ENCODE peak calls at places on chromosomes 11 and 22, in nine cellular contexts. One of them, this sample, is unnamed.
A peak's percentile ranks its signal among the peaks of the same experiment; 100 is the strongest.

GRCh38 chr11:76669901-76670474 is 559 bp downstream of the LRRC32 start:
- DNase-seq in activated CD8-positive, alpha-beta memory T cell treated with anti-CD3 and anti-CD28 coated beads, Interleukin-2, amount 50 U/mL, for 48 hours: no peak
- DNase-seq in COLO829: no peak
- DNase-seq in HFFc6: peak; percentile 34
- DNase-seq in naive thymus-derived CD4-positive, alpha-beta T cell: no peak
- DNase-seq in neuronal stem cell: no peak
- DNase-seq in HTR-8/SVneo: peak; percentile 67
- DNase-seq in activated CD4-positive, alpha-beta T cell treated with anti-CD3 and anti-CD28 coated beads for 24 hours: no peak
- DNase-seq in uterus: peak; percentile 64
- DNase-seq in this sample: no peak

GRCh38 chr11:75077316-75077715 is 19.4 kb downstream of the OR2AT4 start:
- DNase-seq in naive thymus-derived CD4-positive, alpha-beta T cell: no peak
- DNase-seq in COLO829: no peak
- DNase-seq in HFFc6: no peak
- DNase-seq in activated CD4-positive, alpha-beta T cell treated with anti-CD3 and anti-CD28 coated beads for 24 hours: no peak
- DNase-seq in uterus: no peak
- DNase-seq in neuronal stem cell: no peak
- DNase-seq in HTR-8/SVneo: no peak
- DNase-seq in activated CD8-positive, alpha-beta memory T cell treated with anti-CD3 and anti-CD28 coated beads, Interleukin-2, amount 50 U/mL, for 48 hours: no peak
- DNase-seq in this sample: peak; percentile 11

GRCh38 chr22:30947163-30947820 is 21.3 kb downstream of the MORC2 start:
- DNase-seq in HFFc6: no peak
- DNase-seq in uterus: no peak
- DNase-seq in activated CD4-positive, alpha-beta T cell treated with anti-CD3 and anti-CD28 coated beads for 24 hours: no peak
- DNase-seq in activated CD8-positive, alpha-beta memory T cell treated with anti-CD3 and anti-CD28 coated beads, Interleukin-2, amount 50 U/mL, for 48 hours: no peak
- DNase-seq in HTR-8/SVneo: no peak
- DNase-seq in neuronal stem cell: peak; percentile 62
- DNase-seq in COLO829: peak; percentile 68
- DNase-seq in naive thymus-derived CD4-positive, alpha-beta T cell: no peak
- DNase-seq in this sample: no peak

GRCh38 chr11:43269229-43269928 is 42.4 kb upstream of the API5 start:
- DNase-seq in activated CD4-positive, alpha-beta T cell treated with anti-CD3 and anti-CD28 coated beads for 24 hours: no peak
- DNase-seq in naive thymus-derived CD4-positive, alpha-beta T cell: no peak
- DNase-seq in COLO829: no peak
- DNase-seq in HFFc6: no peak
- DNase-seq in neuronal stem cell: no peak
- DNase-seq in HTR-8/SVneo: no peak
- DNase-seq in activated CD8-positive, alpha-beta memory T cell treated with anti-CD3 and anti-CD28 coated beads, Interleukin-2, amount 50 U/mL, for 48 hours: no peak
- DNase-seq in uterus: no peak
- DNase-seq in this sample: no peak

GRCh38 chr22:22867996-22868715 is 19.5 kb upstream of the IGLL5 start:
- DNase-seq in uterus: no peak
- DNase-seq in COLO829: no peak
- DNase-seq in naive thymus-derived CD4-positive, alpha-beta T cell: no peak
- DNase-seq in activated CD4-positive, alpha-beta T cell treated with anti-CD3 and anti-CD28 coated beads for 24 hours: no peak
- DNase-seq in neuronal stem cell: no peak
- DNase-seq in HTR-8/SVneo: no peak
- DNase-seq in HFFc6: no peak
- DNase-seq in activated CD8-positive, alpha-beta memory T cell treated with anti-CD3 and anti-CD28 coated beads, Interleukin-2, amount 50 U/mL, for 48 hours: no peak
- DNase-seq in this sample: no peak

GRCh38 chr11:73997120-73997772 is 11.6 kb downstream of the UCP3 start:
- DNase-seq in activated CD8-positive, alpha-beta memory T cell treated with anti-CD3 and anti-CD28 coated beads, Interleukin-2, amount 50 U/mL, for 48 hours: peak; percentile 48
- DNase-seq in activated CD4-positive, alpha-beta T cell treated with anti-CD3 and anti-CD28 coated beads for 24 hours: no peak
- DNase-seq in uterus: no peak
- DNase-seq in HFFc6: no peak
- DNase-seq in COLO829: no peak
- DNase-seq in neuronal stem cell: no peak
- DNase-seq in HTR-8/SVneo: no peak
- DNase-seq in naive thymus-derived CD4-positive, alpha-beta T cell: no peak
- DNase-seq in this sample: no peak

GRCh38 chr22:45424241-45424731 is 10.8 kb downstream of the RIBC2 start:
- DNase-seq in activated CD8-positive, alpha-beta memory T cell treated with anti-CD3 and anti-CD28 coated beads, Interleukin-2, amount 50 U/mL, for 48 hours: peak; percentile 28
- DNase-seq in uterus: no peak
- DNase-seq in COLO829: no peak
- DNase-seq in HFFc6: no peak
- DNase-seq in naive thymus-derived CD4-positive, alpha-beta T cell: no peak
- DNase-seq in HTR-8/SVneo: no peak
- DNase-seq in activated CD4-positive, alpha-beta T cell treated with anti-CD3 and anti-CD28 coated beads for 24 hours: no peak
- DNase-seq in neuronal stem cell: no peak
- DNase-seq in this sample: no peak

GRCh38 chr11:94144233-94144632 is 15.6 kb downstream of the PANX1 start:
- DNase-seq in naive thymus-derived CD4-positive, alpha-beta T cell: no peak
- DNase-seq in activated CD4-positive, alpha-beta T cell treated with anti-CD3 and anti-CD28 coated beads for 24 hours: no peak
- DNase-seq in HTR-8/SVneo: no peak
- DNase-seq in uterus: no peak
- DNase-seq in HFFc6: no peak
- DNase-seq in activated CD8-positive, alpha-beta memory T cell treated with anti-CD3 and anti-CD28 coated beads, Interleukin-2, amount 50 U/mL, for 48 hours: no peak
- DNase-seq in COLO829: no peak
- DNase-seq in neuronal stem cell: no peak
- DNase-seq in this sample: no peak

GRCh38 chr22:44526431-44527115 is 28.5 kb upstream of the RTL6 start:
- DNase-seq in COLO829: no peak
- DNase-seq in uterus: no peak
- DNase-seq in neuronal stem cell: no peak
- DNase-seq in activated CD8-positive, alpha-beta memory T cell treated with anti-CD3 and anti-CD28 coated beads, Interleukin-2, amount 50 U/mL, for 48 hours: peak; percentile 34
- DNase-seq in activated CD4-positive, alpha-beta T cell treated with anti-CD3 and anti-CD28 coated beads for 24 hours: no peak
- DNase-seq in HTR-8/SVneo: no peak
- DNase-seq in HFFc6: no peak
- DNase-seq in naive thymus-derived CD4-positive, alpha-beta T cell: no peak
- DNase-seq in this sample: no peak

GRCh38 chr11:72451836-72452376 is 17.6 kb upstream of the CLPB start:
- DNase-seq in uterus: no peak
- DNase-seq in neuronal stem cell: no peak
- DNase-seq in HTR-8/SVneo: no peak
- DNase-seq in COLO829: no peak
- DNase-seq in activated CD8-positive, alpha-beta memory T cell treated with anti-CD3 and anti-CD28 coated beads, Interleukin-2, amount 50 U/mL, for 48 hours: no peak
- DNase-seq in HFFc6: no peak
- DNase-seq in naive thymus-derived CD4-positive, alpha-beta T cell: no peak
- DNase-seq in activated CD4-positive, alpha-beta T cell treated with anti-CD3 and anti-CD28 coated beads for 24 hours: no peak
- DNase-seq in this sample: no peak

GRCh38 chr22:42180349-42180842 is 49.8 kb upstream of the CYP2D6 start:
- DNase-seq in COLO829: no peak
- DNase-seq in activated CD8-positive, alpha-beta memory T cell treated with anti-CD3 and anti-CD28 coated beads, Interleukin-2, amount 50 U/mL, for 48 hours: no peak
- DNase-seq in activated CD4-positive, alpha-beta T cell treated with anti-CD3 and anti-CD28 coated beads for 24 hours: no peak
- DNase-seq in HFFc6: no peak
- DNase-seq in neuronal stem cell: no peak
- DNase-seq in uterus: peak; percentile 78
- DNase-seq in naive thymus-derived CD4-positive, alpha-beta T cell: peak; percentile 71
- DNase-seq in HTR-8/SVneo: no peak
- DNase-seq in this sample: no peak

GRCh38 chr11:102244681-102245409 is 72.4 kb upstream of the BIRC3 start:
- DNase-seq in HTR-8/SVneo: peak; percentile 89
- DNase-seq in uterus: no peak
- DNase-seq in activated CD4-positive, alpha-beta T cell treated with anti-CD3 and anti-CD28 coated beads for 24 hours: no peak
- DNase-seq in naive thymus-derived CD4-positive, alpha-beta T cell: no peak
- DNase-seq in neuronal stem cell: no peak
- DNase-seq in HFFc6: peak; percentile 95
- DNase-seq in activated CD8-positive, alpha-beta memory T cell treated with anti-CD3 and anti-CD28 coated beads, Interleukin-2, amount 50 U/mL, for 48 hours: no peak
- DNase-seq in COLO829: peak; percentile 46
- DNase-seq in this sample: no peak

GRCh38 chr11:203945-204586 is 3.1 kb downstream of the BET1L start:
- DNase-seq in COLO829: no peak
- DNase-seq in activated CD4-positive, alpha-beta T cell treated with anti-CD3 and anti-CD28 coated beads for 24 hours: no peak
- DNase-seq in HTR-8/SVneo: no peak
- DNase-seq in uterus: no peak
- DNase-seq in activated CD8-positive, alpha-beta memory T cell treated with anti-CD3 and anti-CD28 coated beads, Interleukin-2, amount 50 U/mL, for 48 hours: peak; percentile 52
- DNase-seq in naive thymus-derived CD4-positive, alpha-beta T cell: no peak
- DNase-seq in HFFc6: no peak
- DNase-seq in neuronal stem cell: no peak
- DNase-seq in this sample: no peak

GRCh38 chr11:1936781-1937615 is 10.1 kb upstream of the MRPL23 start:
- DNase-seq in uterus: peak; percentile 13
- DNase-seq in activated CD4-positive, alpha-beta T cell treated with anti-CD3 and anti-CD28 coated beads for 24 hours: no peak
- DNase-seq in HTR-8/SVneo: no peak
- DNase-seq in COLO829: no peak
- DNase-seq in naive thymus-derived CD4-positive, alpha-beta T cell: no peak
- DNase-seq in HFFc6: no peak
- DNase-seq in activated CD8-positive, alpha-beta memory T cell treated with anti-CD3 and anti-CD28 coated beads, Interleukin-2, amount 50 U/mL, for 48 hours: no peak
- DNase-seq in neuronal stem cell: no peak
- DNase-seq in this sample: no peak

GRCh38 chr11:70628881-70629844 is 230.8 kb downstream of the CTTN start:
- DNase-seq in activated CD8-positive, alpha-beta memory T cell treated with anti-CD3 and anti-CD28 coated beads, Interleukin-2, amount 50 U/mL, for 48 hours: no peak
- DNase-seq in activated CD4-positive, alpha-beta T cell treated with anti-CD3 and anti-CD28 coated beads for 24 hours: no peak
- DNase-seq in HTR-8/SVneo: no peak
- DNase-seq in HFFc6: no peak
- DNase-seq in uterus: no peak
- DNase-seq in naive thymus-derived CD4-positive, alpha-beta T cell: no peak
- DNase-seq in COLO829: no peak
- DNase-seq in neuronal stem cell: no peak
- DNase-seq in this sample: no peak

GRCh38 chr11:9656864-9657263 is 7.0 kb upstream of the SWAP70 start:
- DNase-seq in uterus: no peak
- DNase-seq in HFFc6: no peak
- DNase-seq in activated CD4-positive, alpha-beta T cell treated with anti-CD3 and anti-CD28 coated beads for 24 hours: no peak
- DNase-seq in neuronal stem cell: no peak
- DNase-seq in HTR-8/SVneo: no peak
- DNase-seq in naive thymus-derived CD4-positive, alpha-beta T cell: no peak
- DNase-seq in COLO829: no peak
- DNase-seq in activated CD8-positive, alpha-beta memory T cell treated with anti-CD3 and anti-CD28 coated beads, Interleukin-2, amount 50 U/mL, for 48 hours: no peak
- DNase-seq in this sample: no peak

GRCh38 chr11:17387811-17388210 is 648 bp downstream of the KCNJ11 start:
- DNase-seq in activated CD4-positive, alpha-beta T cell treated with anti-CD3 and anti-CD28 coated beads for 24 hours: no peak
- DNase-seq in naive thymus-derived CD4-positive, alpha-beta T cell: no peak
- DNase-seq in neuronal stem cell: no peak
- DNase-seq in activated CD8-positive, alpha-beta memory T cell treated with anti-CD3 and anti-CD28 coated beads, Interleukin-2, amount 50 U/mL, for 48 hours: no peak
- DNase-seq in HFFc6: no peak
- DNase-seq in COLO829: no peak
- DNase-seq in HTR-8/SVneo: no peak
- DNase-seq in uterus: no peak
- DNase-seq in this sample: no peak

GRCh38 chr11:125371451-125371935 is 124.6 kb downstream of the FEZ1 start:
- DNase-seq in neuronal stem cell: peak; percentile 79
- DNase-seq in uterus: no peak
- DNase-seq in HFFc6: no peak
- DNase-seq in HTR-8/SVneo: no peak
- DNase-seq in activated CD4-positive, alpha-beta T cell treated with anti-CD3 and anti-CD28 coated beads for 24 hours: no peak
- DNase-seq in activated CD8-positive, alpha-beta memory T cell treated with anti-CD3 and anti-CD28 coated beads, Interleukin-2, amount 50 U/mL, for 48 hours: no peak
- DNase-seq in COLO829: no peak
- DNase-seq in naive thymus-derived CD4-positive, alpha-beta T cell: no peak
- DNase-seq in this sample: no peak

GRCh38 chr22:22408731-22409696 is 99.5 kb downstream of the ZNF280B start:
- DNase-seq in uterus: no peak
- DNase-seq in naive thymus-derived CD4-positive, alpha-beta T cell: no peak
- DNase-seq in HTR-8/SVneo: peak; percentile 19
- DNase-seq in neuronal stem cell: peak; percentile 21
- DNase-seq in COLO829: peak; percentile 54
- DNase-seq in activated CD8-positive, alpha-beta memory T cell treated with anti-CD3 and anti-CD28 coated beads, Interleukin-2, amount 50 U/mL, for 48 hours: no peak
- DNase-seq in activated CD4-positive, alpha-beta T cell treated with anti-CD3 and anti-CD28 coated beads for 24 hours: no peak
- DNase-seq in HFFc6: no peak
- DNase-seq in this sample: no peak

GRCh38 chr22:35559354-35560005 is 18.8 kb downstream of the RASD2 start:
- DNase-seq in activated CD4-positive, alpha-beta T cell treated with anti-CD3 and anti-CD28 coated beads for 24 hours: no peak
- DNase-seq in COLO829: no peak
- DNase-seq in uterus: no peak
- DNase-seq in HTR-8/SVneo: no peak
- DNase-seq in naive thymus-derived CD4-positive, alpha-beta T cell: no peak
- DNase-seq in neuronal stem cell: no peak
- DNase-seq in HFFc6: no peak
- DNase-seq in activated CD8-positive, alpha-beta memory T cell treated with anti-CD3 and anti-CD28 coated beads, Interleukin-2, amount 50 U/mL, for 48 hours: no peak
- DNase-seq in this sample: no peak

GRCh38 chr11:72257551-72257950 is 13.6 kb upstream of the PHOX2A start:
- DNase-seq in HTR-8/SVneo: no peak
- DNase-seq in activated CD8-positive, alpha-beta memory T cell treated with anti-CD3 and anti-CD28 coated beads, Interleukin-2, amount 50 U/mL, for 48 hours: no peak
- DNase-seq in uterus: no peak
- DNase-seq in COLO829: no peak
- DNase-seq in activated CD4-positive, alpha-beta T cell treated with anti-CD3 and anti-CD28 coated beads for 24 hours: no peak
- DNase-seq in naive thymus-derived CD4-positive, alpha-beta T cell: no peak
- DNase-seq in HFFc6: no peak
- DNase-seq in neuronal stem cell: no peak
- DNase-seq in this sample: no peak

GRCh38 chr11:65625628-65626342 is 10.2 kb downstream of the PCNX3 start:
- DNase-seq in uterus: peak; percentile 52
- DNase-seq in neuronal stem cell: no peak
- DNase-seq in HFFc6: no peak
- DNase-seq in COLO829: no peak
- DNase-seq in naive thymus-derived CD4-positive, alpha-beta T cell: peak; percentile 52
- DNase-seq in activated CD4-positive, alpha-beta T cell treated with anti-CD3 and anti-CD28 coated beads for 24 hours: no peak
- DNase-seq in HTR-8/SVneo: peak; percentile 42
- DNase-seq in activated CD8-positive, alpha-beta memory T cell treated with anti-CD3 and anti-CD28 coated beads, Interleukin-2, amount 50 U/mL, for 48 hours: peak; percentile 69
- DNase-seq in this sample: no peak

GRCh38 chr11:119509969-119510401 is 87.0 kb upstream of the THY1 start:
- DNase-seq in neuronal stem cell: no peak
- DNase-seq in activated CD8-positive, alpha-beta memory T cell treated with anti-CD3 and anti-CD28 coated beads, Interleukin-2, amount 50 U/mL, for 48 hours: no peak
- DNase-seq in HFFc6: peak; percentile 83
- DNase-seq in HTR-8/SVneo: peak; percentile 33
- DNase-seq in activated CD4-positive, alpha-beta T cell treated with anti-CD3 and anti-CD28 coated beads for 24 hours: no peak
- DNase-seq in naive thymus-derived CD4-positive, alpha-beta T cell: no peak
- DNase-seq in COLO829: no peak
- DNase-seq in uterus: peak; percentile 42
- DNase-seq in this sample: no peak

GRCh38 chr22:40385041-40385782 is 14.8 kb downstream of the SGSM3 start:
- DNase-seq in naive thymus-derived CD4-positive, alpha-beta T cell: peak; percentile 67
- DNase-seq in activated CD8-positive, alpha-beta memory T cell treated with anti-CD3 and anti-CD28 coated beads, Interleukin-2, amount 50 U/mL, for 48 hours: no peak
- DNase-seq in HTR-8/SVneo: no peak
- DNase-seq in HFFc6: no peak
- DNase-seq in COLO829: no peak
- DNase-seq in activated CD4-positive, alpha-beta T cell treated with anti-CD3 and anti-CD28 coated beads for 24 hours: no peak
- DNase-seq in neuronal stem cell: no peak
- DNase-seq in uterus: no peak
- DNase-seq in this sample: no peak

GRCh38 chr22:50715250-50715649 is 22.8 kb upstream of the ACR start:
- DNase-seq in naive thymus-derived CD4-positive, alpha-beta T cell: no peak
- DNase-seq in uterus: no peak
- DNase-seq in activated CD8-positive, alpha-beta memory T cell treated with anti-CD3 and anti-CD28 coated beads, Interleukin-2, amount 50 U/mL, for 48 hours: no peak
- DNase-seq in COLO829: no peak
- DNase-seq in HFFc6: no peak
- DNase-seq in neuronal stem cell: no peak
- DNase-seq in activated CD4-positive, alpha-beta T cell treated with anti-CD3 and anti-CD28 coated beads for 24 hours: no peak
- DNase-seq in HTR-8/SVneo: no peak
- DNase-seq in this sample: no peak

GRCh38 chr22:44587004-44587793 is 89.2 kb upstream of the RTL6 start:
- DNase-seq in HFFc6: no peak
- DNase-seq in HTR-8/SVneo: no peak
- DNase-seq in activated CD8-positive, alpha-beta memory T cell treated with anti-CD3 and anti-CD28 coated beads, Interleukin-2, amount 50 U/mL, for 48 hours: no peak
- DNase-seq in activated CD4-positive, alpha-beta T cell treated with anti-CD3 and anti-CD28 coated beads for 24 hours: no peak
- DNase-seq in COLO829: no peak
- DNase-seq in neuronal stem cell: no peak
- DNase-seq in uterus: no peak
- DNase-seq in naive thymus-derived CD4-positive, alpha-beta T cell: no peak
- DNase-seq in this sample: no peak

GRCh38 chr11:90171359-90171758 is 36.9 kb downstream of the NAALAD2 start:
- DNase-seq in COLO829: peak; percentile 11
- DNase-seq in naive thymus-derived CD4-positive, alpha-beta T cell: no peak
- DNase-seq in neuronal stem cell: no peak
- DNase-seq in activated CD8-positive, alpha-beta memory T cell treated with anti-CD3 and anti-CD28 coated beads, Interleukin-2, amount 50 U/mL, for 48 hours: no peak
- DNase-seq in HFFc6: no peak
- DNase-seq in HTR-8/SVneo: no peak
- DNase-seq in activated CD4-positive, alpha-beta T cell treated with anti-CD3 and anti-CD28 coated beads for 24 hours: no peak
- DNase-seq in uterus: no peak
- DNase-seq in this sample: no peak

GRCh38 chr11:36567684-36568083 is at the start of gene RAG1:
- DNase-seq in naive thymus-derived CD4-positive, alpha-beta T cell: no peak
- DNase-seq in uterus: no peak
- DNase-seq in HFFc6: no peak
- DNase-seq in neuronal stem cell: no peak
- DNase-seq in COLO829: no peak
- DNase-seq in activated CD4-positive, alpha-beta T cell treated with anti-CD3 and anti-CD28 coated beads for 24 hours: no peak
- DNase-seq in activated CD8-positive, alpha-beta memory T cell treated with anti-CD3 and anti-CD28 coated beads, Interleukin-2, amount 50 U/mL, for 48 hours: no peak
- DNase-seq in HTR-8/SVneo: no peak
- DNase-seq in this sample: no peak

GRCh38 chr11:126718319-126718718 is 282.3 kb downstream of the KIRREL3 start:
- DNase-seq in neuronal stem cell: no peak
- DNase-seq in uterus: no peak
- DNase-seq in HTR-8/SVneo: no peak
- DNase-seq in COLO829: peak; percentile 62
- DNase-seq in HFFc6: peak; percentile 16
- DNase-seq in naive thymus-derived CD4-positive, alpha-beta T cell: no peak
- DNase-seq in activated CD4-positive, alpha-beta T cell treated with anti-CD3 and anti-CD28 coated beads for 24 hours: no peak
- DNase-seq in activated CD8-positive, alpha-beta memory T cell treated with anti-CD3 and anti-CD28 coated beads, Interleukin-2, amount 50 U/mL, for 48 hours: no peak
- DNase-seq in this sample: no peak

GRCh38 chr11:112524808-112525207 is 264.1 kb upstream of the PLET1 start:
- DNase-seq in activated CD8-positive, alpha-beta memory T cell treated with anti-CD3 and anti-CD28 coated beads, Interleukin-2, amount 50 U/mL, for 48 hours: no peak
- DNase-seq in COLO829: no peak
- DNase-seq in naive thymus-derived CD4-positive, alpha-beta T cell: no peak
- DNase-seq in HFFc6: no peak
- DNase-seq in neuronal stem cell: no peak
- DNase-seq in HTR-8/SVneo: no peak
- DNase-seq in activated CD4-positive, alpha-beta T cell treated with anti-CD3 and anti-CD28 coated beads for 24 hours: no peak
- DNase-seq in uterus: no peak
- DNase-seq in this sample: peak; percentile 51

GRCh38 chr22:44371741-44372525 is 59.2 kb upstream of the SHISAL1 start:
- DNase-seq in HFFc6: no peak
- DNase-seq in activated CD8-positive, alpha-beta memory T cell treated with anti-CD3 and anti-CD28 coated beads, Interleukin-2, amount 50 U/mL, for 48 hours: no peak
- DNase-seq in COLO829: no peak
- DNase-seq in activated CD4-positive, alpha-beta T cell treated with anti-CD3 and anti-CD28 coated beads for 24 hours: no peak
- DNase-seq in uterus: no peak
- DNase-seq in naive thymus-derived CD4-positive, alpha-beta T cell: no peak
- DNase-seq in HTR-8/SVneo: no peak
- DNase-seq in neuronal stem cell: no peak
- DNase-seq in this sample: no peak

This sample was measured in LNCaP clone FGC.